ENCODE peak calls at places on chromosomes 4 and X, in nine cellular contexts. I is GM23248, Z is PC-3, G is H9, Y is astrocyte, S is fibroblast of lung, M is MM.1S, O is mammary epithelial cell, W is IMR-90. E is an unnamed sample.

GRCh38 chr4:42594880-42595279 is 62.0 kb downstream of the ATP8A1 start:
- DNase-seq in I (no peak), Z (no peak), G (no peak), Y (no peak), S (no peak), M (no peak), O (no peak), W (no peak), E (no peak)

GRCh38 chr4:7823416-7823824 is 116.2 kb downstream of the AFAP1 start:
- DNase-seq in I (peak; percentile 46), Z (no peak), G (no peak), Y (no peak), S (peak; percentile 57), M (no peak), O (no peak), W (no peak), E (no peak)

GRCh38 chr4:107956011-107956410 is 24.7 kb downstream of the CYP2U1 start:
- DNase-seq in I (no peak), Z (no peak), G (no peak), Y (no peak), S (no peak), M (no peak), O (peak; percentile 4), W (no peak), E (no peak)

GRCh38 chrX:12974797-12975669 is at the start of gene TMSB4X:
- DNase-seq in I (peak; percentile 88), Z (peak; percentile 81), G (peak; percentile 86), Y (peak; percentile 59), S (peak; percentile 88), M (peak; percentile 71), O (peak; percentile 76), W (peak; percentile 74), E (no peak)

GRCh38 chr4:23516719-23517118 is 373.1 kb downstream of the PPARGC1A start:
- DNase-seq in I (no peak), Z (no peak), G (no peak), Y (no peak), S (no peak), M (no peak), O (no peak), W (no peak), E (no peak)

GRCh38 chr4:25904748-25905082 is 9.3 kb upstream of the SMIM20 start:
- DNase-seq in I (no peak), Z (no peak), G (no peak), Y (no peak), S (no peak), M (no peak), O (no peak), W (no peak), E (no peak)

GRCh38 chr4:111530446-111530845 is 614.8 kb upstream of the FAM241A start:
- DNase-seq in I (no peak), Z (no peak), G (no peak), Y (no peak), S (peak; percentile 2), M (no peak), O (no peak), W (peak; percentile 76), E (no peak)

GRCh38 chr4:24853142-24853541 is 57.8 kb downstream of the SOD3 start:
- DNase-seq in I (no peak), Z (peak; percentile 82), G (no peak), Y (peak; percentile 83), S (no peak), M (no peak), O (no peak), W (peak; percentile 40), E (no peak)

GRCh38 chrX:1242901-1243402 is 25.7 kb upstream of the CSF2RA start:
- DNase-seq in I (no peak), Z (peak; percentile 39), G (peak; percentile 43), Y (no peak), S (no peak), M (no peak), O (peak; percentile 73), W (no peak), E (no peak)

GRCh38 chr4:86359944-86360478 is at the start of gene MAPK10:
- DNase-seq in I (peak; percentile 71), Z (no peak), G (peak; percentile 82), Y (peak; percentile 88), S (peak; percentile 95), M (peak; percentile 97), O (peak; percentile 3), W (peak; percentile 88), E (no peak)

GRCh38 chrX:136147320-136147901 is at the start of gene FHL1:
- DNase-seq in I (peak; percentile 49), Z (peak; percentile 40), G (peak; percentile 37), Y (no peak), S (peak; percentile 39), M (peak; percentile 47), O (no peak), W (peak; percentile 12), E (no peak)

GRCh38 chr4:63529581-63529980 is 879.7 kb downstream of the TECRL start:
- DNase-seq in I (no peak), Z (no peak), G (no peak), Y (no peak), S (no peak), M (no peak), O (no peak), W (no peak), E (no peak)

GRCh38 chr4:65646136-65646535 is 24.2 kb downstream of the EPHA5 start:
- DNase-seq in I (no peak), Z (peak; percentile 30), G (no peak), Y (peak; percentile 27), S (no peak), M (no peak), O (no peak), W (no peak), E (no peak)

GRCh38 chr4:127622923-127623754 is 9.6 kb upstream of the INTU start:
- DNase-seq in I (peak; percentile 60), Z (no peak), G (peak; percentile 86), Y (peak; percentile 25), S (peak; percentile 40), M (no peak), O (peak; percentile 64), W (peak; percentile 33), E (no peak)

GRCh38 chrX:115460565-115460888 is 100.4 kb upstream of the PLS3 start:
- DNase-seq in I (peak; percentile 42), Z (peak; percentile 10), G (no peak), Y (peak; percentile 68), S (no peak), M (no peak), O (peak; percentile 1), W (peak; percentile 47), E (no peak)

GRCh38 chr4:24842356-24842755 is 47.0 kb downstream of the SOD3 start:
- DNase-seq in I (no peak), Z (no peak), G (no peak), Y (no peak), S (no peak), M (no peak), O (no peak), W (peak; percentile 11), E (no peak)

GRCh38 chrX:19034025-19034424 is 50.1 kb upstream of the PHKA2 start:
- DNase-seq in I (no peak), Z (peak; percentile 41), G (no peak), Y (no peak), S (no peak), M (no peak), O (peak; percentile 15), W (no peak), E (no peak)

GRCh38 chrX:68835468-68835867 is 6.6 kb downstream of the EFNB1 start:
- DNase-seq in I (no peak), Z (no peak), G (peak; percentile 2), Y (no peak), S (no peak), M (no peak), O (no peak), W (no peak), E (no peak)

GRCh38 chr4:46894841-46895240 is 14.2 kb downstream of the COX7B2 start:
- DNase-seq in I (peak; percentile 0), Z (no peak), G (no peak), Y (no peak), S (no peak), M (no peak), O (no peak), W (no peak), E (no peak)

GRCh38 chrX:137587151-137587550 is 21.2 kb downstream of the ZIC3 start:
- DNase-seq in I (no peak), Z (no peak), G (no peak), Y (no peak), S (no peak), M (no peak), O (no peak), W (no peak), E (no peak)

GRCh38 chrX:63561425-63561824 is 210.3 kb upstream of the SPIN4 start:
- DNase-seq in I (peak; percentile 14), Z (peak; percentile 7), G (no peak), Y (no peak), S (no peak), M (peak; percentile 6), O (no peak), W (no peak), E (no peak)

GRCh38 chrX:108437354-108437753 is 868 bp downstream of the COL4A6 start:
- DNase-seq in I (peak; percentile 9), Z (no peak), G (no peak), Y (no peak), S (no peak), M (no peak), O (no peak), W (no peak), E (no peak)

GRCh38 chr4:4860381-4860802 is 927 bp downstream of the MSX1 start:
- DNase-seq in I (no peak), Z (no peak), G (no peak), Y (no peak), S (no peak), M (peak; percentile 30), O (no peak), W (peak; percentile 35), E (no peak)
- H4K20me1 ChIP-seq in I (no peaks in the 10 kb centered on the region), Z (no peaks in the 10 kb centered on the region), G (peaks cover 8% of the 10 kb centered on the region), Y (peaks cover 27% of the 10 kb centered on the region), S (no peaks in the 10 kb centered on the region), M (no peaks in the 10 kb centered on the region), O (no peaks in the 10 kb centered on the region), W (no peaks in the 10 kb centered on the region), E (peaks cover 3% of the 10 kb centered on the region)

GRCh38 chr4:81164126-81164525 is 50.9 kb downstream of the PRKG2 start:
- DNase-seq in I (no peak), Z (no peak), G (no peak), Y (no peak), S (no peak), M (no peak), O (no peak), W (no peak), E (no peak)
- H3K4me2 ChIP-seq in I (peak overlapping the region; percentile 23), Z (peak overlapping the region; percentile 40), G (no peak overlapping the region), Y (peak overlapping the region; percentile 58), S (no peak overlapping the region), M (no peak overlapping the region), O (peak overlapping the region; percentile 68), W (no peak overlapping the region), E (peak overlapping the region; percentile 69)

GRCh38 chr4:39353478-39354177 is 12.5 kb downstream of the RFC1 start:
- DNase-seq in I (peak; percentile 74), Z (no peak), G (no peak), Y (peak; percentile 41), S (peak; percentile 48), M (peak; percentile 93), O (peak; percentile 48), W (peak; percentile 39), E (no peak)
- H3K9ac ChIP-seq in I (peak overlapping the region; percentile 82), Z (no peak overlapping the region), G (no peak overlapping the region), Y (peak overlapping the region; percentile 62), S (peak overlapping the region; percentile 47), M (peak overlapping the region; percentile 63), O (peak overlapping the region; percentile 82), W (peak overlapping the region; percentile 29), E (no peak overlapping the region)

DNA sequence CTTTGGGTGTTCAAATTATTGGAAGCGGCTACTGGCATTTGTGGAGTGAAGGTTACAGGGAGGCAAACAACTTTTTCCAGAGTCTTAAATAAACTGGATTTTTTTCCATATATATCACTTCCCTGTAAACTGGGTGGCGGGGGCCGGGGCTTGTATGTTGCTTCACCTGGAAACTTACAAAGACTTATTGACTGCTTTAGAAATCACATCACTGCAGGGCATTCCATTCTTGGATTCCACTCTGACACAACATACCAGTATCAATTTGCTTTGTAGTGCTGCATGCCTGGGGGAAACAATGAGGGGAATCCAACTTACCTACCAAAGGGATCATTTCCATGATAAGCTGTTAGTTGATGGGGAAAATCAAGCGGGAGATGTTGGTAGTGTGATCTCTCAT is 21.7 kb upstream of the FAM156A start:
- DNase-seq in I (peak; percentile 2), Z (no peak), G (no peak), Y (peak; percentile 38), S (no peak), M (no peak), O (no peak), W (no peak), E (no peak)
- H4K20me1 ChIP-seq in I (no peaks in the 10 kb centered on the region), Z (no peaks in the 10 kb centered on the region), G (no peaks in the 10 kb centered on the region), Y (no peaks in the 10 kb centered on the region), S (no peaks in the 10 kb centered on the region), M (no peaks in the 10 kb centered on the region), O (no peaks in the 10 kb centered on the region), W (no peaks in the 10 kb centered on the region), E (no peaks in the 10 kb centered on the region)